ENCODE peak calls at places on chromosomes 7 and 10, in six cellular contexts. One of them, this sample, is unnamed.

GRCh38 chr7:29146082-29146706 is at the start of gene CPVL:
- DNase-seq in H9: peak; percentile 78
- DNase-seq in neuronal stem cell: peak; percentile 38
- DNase-seq in mesenchymal stem cell: peak; percentile 4
- DNase-seq in H1: peak; percentile 77
- DNase-seq in trophoblast cell: peak; percentile 64
- DNase-seq in this sample: no peak

GRCh38 chr7:113294750-113295149 is 176.4 kb upstream of the SMIM30 start:
- DNase-seq in H9: no peak
- DNase-seq in neuronal stem cell: no peak
- DNase-seq in mesenchymal stem cell: no peak
- DNase-seq in H1: no peak
- DNase-seq in trophoblast cell: no peak
- DNase-seq in this sample: no peak

GRCh38 chr10:90417056-90417455 is 440.8 kb downstream of the HTR7 start:
- DNase-seq in H9: no peak
- DNase-seq in neuronal stem cell: no peak
- DNase-seq in mesenchymal stem cell: peak; percentile 95
- DNase-seq in H1: no peak
- DNase-seq in trophoblast cell: peak; percentile 47
- DNase-seq in this sample: peak; percentile 90

GRCh38 chr10:131571845-131572244 is 260.3 kb upstream of the TCERG1L start:
- DNase-seq in H9: no peak
- DNase-seq in neuronal stem cell: no peak
- DNase-seq in mesenchymal stem cell: no peak
- DNase-seq in H1: no peak
- DNase-seq in trophoblast cell: no peak
- DNase-seq in this sample: no peak

GRCh38 chr10:121112618-121113384 is 261.6 kb downstream of the WDR11 start:
- DNase-seq in H9: peak; percentile 52
- DNase-seq in neuronal stem cell: no peak
- DNase-seq in mesenchymal stem cell: no peak
- DNase-seq in H1: peak; percentile 51
- DNase-seq in trophoblast cell: no peak
- DNase-seq in this sample: no peak

GRCh38 chr7:47435889-47436312 is 146.0 kb downstream of the TNS3 start:
- DNase-seq in H9: peak; percentile 63
- DNase-seq in neuronal stem cell: peak; percentile 33
- DNase-seq in mesenchymal stem cell: peak; percentile 88
- DNase-seq in H1: no peak
- DNase-seq in trophoblast cell: peak; percentile 54
- DNase-seq in this sample: peak; percentile 81

GRCh38 chr10:1155791-1156615 is 99.8 kb downstream of the WDR37 start:
- DNase-seq in H9: no peak
- DNase-seq in neuronal stem cell: no peak
- DNase-seq in mesenchymal stem cell: no peak
- DNase-seq in H1: peak; percentile 36
- DNase-seq in trophoblast cell: no peak
- DNase-seq in this sample: no peak

GRCh38 chr10:72086466-72087391 is 1.6 kb downstream of the SPOCK2 start:
- DNase-seq in H9: peak; percentile 81
- DNase-seq in neuronal stem cell: peak; percentile 24
- DNase-seq in mesenchymal stem cell: no peak
- DNase-seq in H1: peak; percentile 69
- DNase-seq in trophoblast cell: no peak
- DNase-seq in this sample: peak; percentile 19

GRCh38 chr10:8174762-8175161 is 120.3 kb downstream of the GATA3 start:
- DNase-seq in H9: peak; percentile 84
- DNase-seq in neuronal stem cell: no peak
- DNase-seq in mesenchymal stem cell: no peak
- DNase-seq in H1: no peak
- DNase-seq in trophoblast cell: peak; percentile 47
- DNase-seq in this sample: no peak

GRCh38 chr10:11521860-11522259 is 89.6 kb downstream of the USP6NL start:
- DNase-seq in H9: no peak
- DNase-seq in neuronal stem cell: no peak
- DNase-seq in mesenchymal stem cell: no peak
- DNase-seq in H1: no peak
- DNase-seq in trophoblast cell: no peak
- DNase-seq in this sample: peak; percentile 58

GRCh38 chr7:56105508-56105907 is 768 bp downstream of the CHCHD2 start:
- DNase-seq in H9: no peak
- DNase-seq in neuronal stem cell: no peak
- DNase-seq in mesenchymal stem cell: peak; percentile 81
- DNase-seq in H1: no peak
- DNase-seq in trophoblast cell: peak; percentile 46
- DNase-seq in this sample: peak; percentile 94

GRCh38 chr10:124119933-124120332 is 26.5 kb upstream of the CHST15 start:
- DNase-seq in H9: no peak
- DNase-seq in neuronal stem cell: no peak
- DNase-seq in mesenchymal stem cell: no peak
- DNase-seq in H1: no peak
- DNase-seq in trophoblast cell: no peak
- DNase-seq in this sample: no peak

GRCh38 chr7:74507538-74508319 is 54.0 kb downstream of the GTF2IRD1 start:
- DNase-seq in H9: no peak
- DNase-seq in neuronal stem cell: no peak
- DNase-seq in mesenchymal stem cell: no peak
- DNase-seq in H1: no peak
- DNase-seq in trophoblast cell: no peak
- DNase-seq in this sample: no peak

GRCh38 chr7:119720541-119720940 is 552.4 kb upstream of the KCND2 start:
- DNase-seq in H9: no peak
- DNase-seq in neuronal stem cell: no peak
- DNase-seq in mesenchymal stem cell: peak; percentile 83
- DNase-seq in H1: no peak
- DNase-seq in trophoblast cell: no peak
- DNase-seq in this sample: peak; percentile 84

GRCh38 chr10:10519674-10520073 is 498.0 kb upstream of the CELF2 start:
- DNase-seq in H9: no peak
- DNase-seq in neuronal stem cell: no peak
- DNase-seq in mesenchymal stem cell: no peak
- DNase-seq in H1: no peak
- DNase-seq in trophoblast cell: no peak
- DNase-seq in this sample: no peak

GRCh38 chr10:88106348-88106747 is 242.9 kb downstream of the PTEN start:
- DNase-seq in H9: no peak
- DNase-seq in neuronal stem cell: no peak
- DNase-seq in mesenchymal stem cell: no peak
- DNase-seq in H1: no peak
- DNase-seq in trophoblast cell: no peak
- DNase-seq in this sample: no peak

GRCh38 chr7:108497082-108497725 is 28.7 kb downstream of the PNPLA8 start:
- DNase-seq in H9: no peak
- DNase-seq in neuronal stem cell: peak; percentile 50
- DNase-seq in mesenchymal stem cell: peak; percentile 60
- DNase-seq in H1: peak; percentile 62
- DNase-seq in trophoblast cell: peak; percentile 31
- DNase-seq in this sample: peak; percentile 52

GRCh38 chr7:108503112-108504026 is 22.6 kb downstream of the PNPLA8 start:
- DNase-seq in H9: no peak
- DNase-seq in neuronal stem cell: no peak
- DNase-seq in mesenchymal stem cell: no peak
- DNase-seq in H1: no peak
- DNase-seq in trophoblast cell: no peak
- DNase-seq in this sample: peak; percentile 56

GRCh38 chr7:108498481-108498880 is 27.5 kb downstream of the PNPLA8 start:
- DNase-seq in H9: no peak
- DNase-seq in neuronal stem cell: no peak
- DNase-seq in mesenchymal stem cell: no peak
- DNase-seq in H1: no peak
- DNase-seq in trophoblast cell: no peak
- DNase-seq in this sample: no peak

GRCh38 chr7:108499575-108499974 is 26.4 kb downstream of the PNPLA8 start:
- DNase-seq in H9: no peak
- DNase-seq in neuronal stem cell: no peak
- DNase-seq in mesenchymal stem cell: peak; percentile 40
- DNase-seq in H1: no peak
- DNase-seq in trophoblast cell: no peak
- DNase-seq in this sample: peak; percentile 50
- H4K91ac ChIP-seq in H9: no peak overlapping the region
- H4K91ac ChIP-seq in neuronal stem cell: no peak overlapping the region
- H4K91ac ChIP-seq in mesenchymal stem cell: no peak overlapping the region
- H4K91ac ChIP-seq in H1: no peak overlapping the region
- H4K91ac ChIP-seq in trophoblast cell: no peak overlapping the region
- H4K91ac ChIP-seq in this sample: no peak overlapping the region

GRCh38 chr10:52615349-52615748 is 157.2 kb downstream of the MBL2 start:
- DNase-seq in H9: no peak
- DNase-seq in neuronal stem cell: no peak
- DNase-seq in mesenchymal stem cell: no peak
- DNase-seq in H1: no peak
- DNase-seq in trophoblast cell: no peak
- DNase-seq in this sample: peak; percentile 42
- H4K91ac ChIP-seq in H9: no peak overlapping the region
- H4K91ac ChIP-seq in neuronal stem cell: no peak overlapping the region
- H4K91ac ChIP-seq in mesenchymal stem cell: no peak overlapping the region
- H4K91ac ChIP-seq in H1: no peak overlapping the region
- H4K91ac ChIP-seq in trophoblast cell: no peak overlapping the region
- H4K91ac ChIP-seq in this sample: no peak overlapping the region

DNA sequence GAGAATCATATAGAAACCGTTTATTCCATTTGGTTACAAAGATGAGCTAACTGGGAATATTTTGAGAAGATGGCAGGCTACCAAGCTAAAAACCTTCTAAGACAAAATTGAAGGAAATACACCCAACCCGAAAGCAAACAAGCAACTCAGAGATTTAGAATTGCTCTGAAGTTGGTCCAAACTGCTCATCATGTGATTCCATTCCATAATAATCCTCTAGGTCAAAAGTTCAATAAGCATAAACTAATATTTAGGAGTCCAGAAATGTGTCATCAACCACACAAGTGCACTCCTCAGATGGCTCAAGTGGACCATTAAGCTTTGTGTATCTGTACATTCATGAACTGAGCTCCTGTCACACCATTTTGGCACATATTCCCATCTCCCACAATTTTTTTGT is 28.7 kb downstream of the DGKI start:
- DNase-seq in H9: no peak
- DNase-seq in neuronal stem cell: no peak
- DNase-seq in mesenchymal stem cell: peak; percentile 60
- DNase-seq in H1: no peak
- DNase-seq in trophoblast cell: no peak
- DNase-seq in this sample: peak; percentile 67
- H4K91ac ChIP-seq in H9: no peak overlapping the region
- H4K91ac ChIP-seq in neuronal stem cell: no peak overlapping the region
- H4K91ac ChIP-seq in mesenchymal stem cell: no peak overlapping the region
- H4K91ac ChIP-seq in H1: no peak overlapping the region
- H4K91ac ChIP-seq in trophoblast cell: no peak overlapping the region
- H4K91ac ChIP-seq in this sample: no peak overlapping the region

DNA sequence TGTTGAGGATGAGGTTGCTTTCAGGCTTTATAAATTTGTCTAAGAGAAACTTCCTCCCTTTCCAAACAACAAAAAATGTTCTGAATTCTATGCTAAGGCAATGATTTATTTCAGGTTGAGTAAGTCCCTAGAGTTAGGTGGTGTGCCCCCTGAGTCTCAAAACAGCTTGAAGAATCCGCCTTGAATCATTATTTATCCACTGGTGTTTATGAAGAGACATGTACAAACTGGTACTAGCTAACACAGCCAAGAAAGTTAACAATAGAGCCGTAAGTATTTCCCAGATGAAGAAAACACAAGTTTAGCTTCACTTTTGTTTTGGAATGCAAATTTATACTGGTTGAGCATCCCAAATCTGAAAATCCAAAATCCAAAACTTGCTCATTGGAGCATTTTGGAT is 66.2 kb upstream of the SRPK2 start:
- DNase-seq in H9: no peak
- DNase-seq in neuronal stem cell: no peak
- DNase-seq in mesenchymal stem cell: no peak
- DNase-seq in H1: no peak
- DNase-seq in trophoblast cell: no peak
- DNase-seq in this sample: no peak
- H4K91ac ChIP-seq in H9: no peak overlapping the region
- H4K91ac ChIP-seq in neuronal stem cell: no peak overlapping the region
- H4K91ac ChIP-seq in mesenchymal stem cell: no peak overlapping the region
- H4K91ac ChIP-seq in H1: no peak overlapping the region
- H4K91ac ChIP-seq in trophoblast cell: no peak overlapping the region
- H4K91ac ChIP-seq in this sample: no peak overlapping the region

GRCh38 chr10:59266321-59266720 is 89.9 kb downstream of the PHYHIPL start:
- DNase-seq in H9: no peak
- DNase-seq in neuronal stem cell: no peak
- DNase-seq in mesenchymal stem cell: no peak
- DNase-seq in H1: no peak
- DNase-seq in trophoblast cell: no peak
- DNase-seq in this sample: no peak

GRCh38 chr10:59268460-59268859 is 92.0 kb downstream of the PHYHIPL start:
- DNase-seq in H9: no peak
- DNase-seq in neuronal stem cell: no peak
- DNase-seq in mesenchymal stem cell: no peak
- DNase-seq in H1: no peak
- DNase-seq in trophoblast cell: no peak
- DNase-seq in this sample: no peak

GRCh38 chr10:59276133-59276532 is 86.2 kb downstream of the FAM13C start:
- DNase-seq in H9: no peak
- DNase-seq in neuronal stem cell: no peak
- DNase-seq in mesenchymal stem cell: no peak
- DNase-seq in H1: no peak
- DNase-seq in trophoblast cell: no peak
- DNase-seq in this sample: no peak

GRCh38 chr10:59273453-59273852 is 88.9 kb downstream of the FAM13C start:
- DNase-seq in H9: no peak
- DNase-seq in neuronal stem cell: no peak
- DNase-seq in mesenchymal stem cell: no peak
- DNase-seq in H1: no peak
- DNase-seq in trophoblast cell: no peak
- DNase-seq in this sample: peak; percentile 34

GRCh38 chr10:59271160-59271559 is 91.2 kb downstream of the FAM13C start:
- DNase-seq in H9: no peak
- DNase-seq in neuronal stem cell: no peak
- DNase-seq in mesenchymal stem cell: no peak
- DNase-seq in H1: no peak
- DNase-seq in trophoblast cell: no peak
- DNase-seq in this sample: no peak
- H4K91ac ChIP-seq in H9: no peak overlapping the region
- H4K91ac ChIP-seq in neuronal stem cell: no peak overlapping the region
- H4K91ac ChIP-seq in mesenchymal stem cell: no peak overlapping the region
- H4K91ac ChIP-seq in H1: no peak overlapping the region
- H4K91ac ChIP-seq in trophoblast cell: no peak overlapping the region
- H4K91ac ChIP-seq in this sample: no peak overlapping the region

GRCh38 chr7:5870311-5870710 is 10.3 kb upstream of the OCM start:
- DNase-seq in H9: no peak
- DNase-seq in neuronal stem cell: no peak
- DNase-seq in mesenchymal stem cell: no peak
- DNase-seq in H1: no peak
- DNase-seq in trophoblast cell: no peak
- DNase-seq in this sample: no peak

GRCh38 chr7:5869691-5870090 is 10.9 kb upstream of the OCM start:
- DNase-seq in H9: no peak
- DNase-seq in neuronal stem cell: no peak
- DNase-seq in mesenchymal stem cell: no peak
- DNase-seq in H1: no peak
- DNase-seq in trophoblast cell: no peak
- DNase-seq in this sample: no peak

GRCh38 chr7:5867060-5867459 is 13.5 kb upstream of the OCM start:
- DNase-seq in H9: no peak
- DNase-seq in neuronal stem cell: no peak
- DNase-seq in mesenchymal stem cell: no peak
- DNase-seq in H1: no peak
- DNase-seq in trophoblast cell: no peak
- DNase-seq in this sample: no peak

GRCh38 chr7:5872326-5872725 is 8.3 kb upstream of the OCM start:
- DNase-seq in H9: no peak
- DNase-seq in neuronal stem cell: no peak
- DNase-seq in mesenchymal stem cell: peak; percentile 94
- DNase-seq in H1: no peak
- DNase-seq in trophoblast cell: no peak
- DNase-seq in this sample: peak; percentile 55
- H4K91ac ChIP-seq in H9: no peak overlapping the region
- H4K91ac ChIP-seq in neuronal stem cell: no peak overlapping the region
- H4K91ac ChIP-seq in mesenchymal stem cell: no peak overlapping the region
- H4K91ac ChIP-seq in H1: no peak overlapping the region
- H4K91ac ChIP-seq in trophoblast cell: no peak overlapping the region
- H4K91ac ChIP-seq in this sample: no peak overlapping the region